ENCODE peak calls at places on chromosomes 4 and X, in eight cellular contexts. One of them, this sample, is unnamed.

GRCh38 chrX:98067611-98068010 is 1183.9 kb downstream of the RPA4 start:
- DNase-seq in effector memory CD4-positive, alpha-beta T cell: no peak
- DNase-seq in body of pancreas: no peak
- DNase-seq in LoVo: no peak
- DNase-seq in activated naive CD4-positive, alpha-beta T cell treated with Interleukin-2 at 50 U/mL for 16 hours: no peak
- DNase-seq in psoas muscle: no peak
- DNase-seq in stimulated activated CD4-positive, alpha-beta T cell treated with anti-CD3 and anti-CD28 coated beads, Interleukin-12 subunit alpha, Interleukin-12 subunit beta, amount 100 ng/mL, for 4 hours: no peak
- DNase-seq in tibial nerve: no peak
- DNase-seq in this sample: no peak

GRCh38 chr4:183675625-183676024 is 16.5 kb downstream of the TRAPPC11 start:
- DNase-seq in LoVo: no peak
- DNase-seq in stimulated activated CD4-positive, alpha-beta T cell treated with anti-CD3 and anti-CD28 coated beads, Interleukin-12 subunit alpha, Interleukin-12 subunit beta, amount 100 ng/mL, for 4 hours: no peak
- DNase-seq in tibial nerve: no peak
- DNase-seq in psoas muscle: no peak
- DNase-seq in activated naive CD4-positive, alpha-beta T cell treated with Interleukin-2 at 50 U/mL for 16 hours: no peak
- DNase-seq in body of pancreas: no peak
- DNase-seq in effector memory CD4-positive, alpha-beta T cell: no peak
- DNase-seq in this sample: no peak

GRCh38 chr4:17098946-17099345 is 200.5 kb upstream of the LDB2 start:
- DNase-seq in psoas muscle: no peak
- DNase-seq in activated naive CD4-positive, alpha-beta T cell treated with Interleukin-2 at 50 U/mL for 16 hours: no peak
- DNase-seq in body of pancreas: no peak
- DNase-seq in stimulated activated CD4-positive, alpha-beta T cell treated with anti-CD3 and anti-CD28 coated beads, Interleukin-12 subunit alpha, Interleukin-12 subunit beta, amount 100 ng/mL, for 4 hours: no peak
- DNase-seq in LoVo: no peak
- DNase-seq in tibial nerve: no peak
- DNase-seq in effector memory CD4-positive, alpha-beta T cell: no peak
- DNase-seq in this sample: no peak

GRCh38 chr4:45155081-45155777 is 428.9 kb upstream of the GNPDA2 start:
- DNase-seq in psoas muscle: no peak
- DNase-seq in tibial nerve: no peak
- DNase-seq in activated naive CD4-positive, alpha-beta T cell treated with Interleukin-2 at 50 U/mL for 16 hours: no peak
- DNase-seq in stimulated activated CD4-positive, alpha-beta T cell treated with anti-CD3 and anti-CD28 coated beads, Interleukin-12 subunit alpha, Interleukin-12 subunit beta, amount 100 ng/mL, for 4 hours: no peak
- DNase-seq in LoVo: no peak
- DNase-seq in effector memory CD4-positive, alpha-beta T cell: no peak
- DNase-seq in body of pancreas: no peak
- DNase-seq in this sample: no peak

GRCh38 chrX:96386981-96387380 is 297.7 kb upstream of the DIAPH2 start:
- DNase-seq in tibial nerve: no peak
- DNase-seq in LoVo: no peak
- DNase-seq in effector memory CD4-positive, alpha-beta T cell: no peak
- DNase-seq in stimulated activated CD4-positive, alpha-beta T cell treated with anti-CD3 and anti-CD28 coated beads, Interleukin-12 subunit alpha, Interleukin-12 subunit beta, amount 100 ng/mL, for 4 hours: no peak
- DNase-seq in activated naive CD4-positive, alpha-beta T cell treated with Interleukin-2 at 50 U/mL for 16 hours: no peak
- DNase-seq in body of pancreas: no peak
- DNase-seq in psoas muscle: no peak
- DNase-seq in this sample: no peak

GRCh38 chrX:37846141-37846540 is 1.2 kb downstream of the DYNLT3 start:
- DNase-seq in body of pancreas: no peak
- DNase-seq in tibial nerve: no peak
- DNase-seq in stimulated activated CD4-positive, alpha-beta T cell treated with anti-CD3 and anti-CD28 coated beads, Interleukin-12 subunit alpha, Interleukin-12 subunit beta, amount 100 ng/mL, for 4 hours: no peak
- DNase-seq in LoVo: no peak
- DNase-seq in activated naive CD4-positive, alpha-beta T cell treated with Interleukin-2 at 50 U/mL for 16 hours: no peak
- DNase-seq in psoas muscle: no peak
- DNase-seq in effector memory CD4-positive, alpha-beta T cell: no peak
- DNase-seq in this sample: no peak

GRCh38 chr4:143346208-143346607 is 9.5 kb downstream of the GAB1 start:
- DNase-seq in activated naive CD4-positive, alpha-beta T cell treated with Interleukin-2 at 50 U/mL for 16 hours: no peak
- DNase-seq in LoVo: peak; percentile 33
- DNase-seq in effector memory CD4-positive, alpha-beta T cell: no peak
- DNase-seq in psoas muscle: no peak
- DNase-seq in stimulated activated CD4-positive, alpha-beta T cell treated with anti-CD3 and anti-CD28 coated beads, Interleukin-12 subunit alpha, Interleukin-12 subunit beta, amount 100 ng/mL, for 4 hours: no peak
- DNase-seq in body of pancreas: peak; percentile 18
- DNase-seq in tibial nerve: no peak
- DNase-seq in this sample: no peak

GRCh38 chr4:168648494-168648893 is 151.6 kb downstream of the PALLD start:
- DNase-seq in stimulated activated CD4-positive, alpha-beta T cell treated with anti-CD3 and anti-CD28 coated beads, Interleukin-12 subunit alpha, Interleukin-12 subunit beta, amount 100 ng/mL, for 4 hours: no peak
- DNase-seq in tibial nerve: no peak
- DNase-seq in activated naive CD4-positive, alpha-beta T cell treated with Interleukin-2 at 50 U/mL for 16 hours: no peak
- DNase-seq in psoas muscle: no peak
- DNase-seq in effector memory CD4-positive, alpha-beta T cell: no peak
- DNase-seq in body of pancreas: no peak
- DNase-seq in LoVo: no peak
- DNase-seq in this sample: no peak

GRCh38 chr4:55758081-55758480 is 61.5 kb upstream of the EXOC1L start:
- DNase-seq in psoas muscle: no peak
- DNase-seq in tibial nerve: no peak
- DNase-seq in effector memory CD4-positive, alpha-beta T cell: no peak
- DNase-seq in LoVo: no peak
- DNase-seq in body of pancreas: no peak
- DNase-seq in stimulated activated CD4-positive, alpha-beta T cell treated with anti-CD3 and anti-CD28 coated beads, Interleukin-12 subunit alpha, Interleukin-12 subunit beta, amount 100 ng/mL, for 4 hours: no peak
- DNase-seq in activated naive CD4-positive, alpha-beta T cell treated with Interleukin-2 at 50 U/mL for 16 hours: no peak
- DNase-seq in this sample: no peak

GRCh38 chrX:14030248-14030592 is 528 bp upstream of the GEMIN8 start:
- DNase-seq in stimulated activated CD4-positive, alpha-beta T cell treated with anti-CD3 and anti-CD28 coated beads, Interleukin-12 subunit alpha, Interleukin-12 subunit beta, amount 100 ng/mL, for 4 hours: no peak
- DNase-seq in psoas muscle: no peak
- DNase-seq in effector memory CD4-positive, alpha-beta T cell: no peak
- DNase-seq in LoVo: no peak
- DNase-seq in body of pancreas: no peak
- DNase-seq in activated naive CD4-positive, alpha-beta T cell treated with Interleukin-2 at 50 U/mL for 16 hours: no peak
- DNase-seq in tibial nerve: no peak
- DNase-seq in this sample: no peak

GRCh38 chrX:13109811-13110210 is 65.4 kb upstream of the FAM9C start:
- DNase-seq in stimulated activated CD4-positive, alpha-beta T cell treated with anti-CD3 and anti-CD28 coated beads, Interleukin-12 subunit alpha, Interleukin-12 subunit beta, amount 100 ng/mL, for 4 hours: no peak
- DNase-seq in tibial nerve: no peak
- DNase-seq in psoas muscle: no peak
- DNase-seq in activated naive CD4-positive, alpha-beta T cell treated with Interleukin-2 at 50 U/mL for 16 hours: no peak
- DNase-seq in body of pancreas: no peak
- DNase-seq in effector memory CD4-positive, alpha-beta T cell: no peak
- DNase-seq in LoVo: no peak
- DNase-seq in this sample: no peak

GRCh38 chrX:70033348-70033747 is 16.4 kb downstream of the AWAT2 start:
- DNase-seq in stimulated activated CD4-positive, alpha-beta T cell treated with anti-CD3 and anti-CD28 coated beads, Interleukin-12 subunit alpha, Interleukin-12 subunit beta, amount 100 ng/mL, for 4 hours: no peak
- DNase-seq in effector memory CD4-positive, alpha-beta T cell: no peak
- DNase-seq in activated naive CD4-positive, alpha-beta T cell treated with Interleukin-2 at 50 U/mL for 16 hours: peak; percentile 12
- DNase-seq in psoas muscle: no peak
- DNase-seq in body of pancreas: peak; percentile 33
- DNase-seq in LoVo: no peak
- DNase-seq in tibial nerve: no peak
- DNase-seq in this sample: peak; percentile 61